ENCODE peak calls at places on chromosomes 2 and 18, in nine cellular contexts. Y is Peyer's patch; T is left ventricle myocardium inferior; A is right atrium auricular region; Z is GM23338; W is HCT116; R is CD8-positive, alpha-beta memory T cell; C is IMR-90; H is cardiac muscle cell. P is an unnamed sample. For H3K4me1, the result is how much of the 10 kb centered on the place peaks cover.

GRCh38 chr2:180196419-180196977 is 189.4 kb upstream of the CWC22 start:
- DNase-seq in Y (no peak), T (no peak), A (no peak), Z (peak), W (no peak), R (no peak), C (no peak), H (no peak), P (no peak)

GRCh38 chr2:164622338-164623106 is 1.2 kb upstream of the GRB14 start:
- DNase-seq in Y (no peak), T (no peak), A (no peak), Z (peak), W (no peak), R (no peak), C (no peak), H (no peak), P (no peak)

GRCh38 chr18:37405772-37406171 is 159.8 kb downstream of the CELF4 start:
- DNase-seq in Y (no peak), T (no peak), A (no peak), Z (no peak), W (no peak), R (no peak), C (no peak), H (no peak), P (no peak)

GRCh38 chr2:85905187-85905666 is 16.4 kb upstream of the ST3GAL5 start:
- DNase-seq in Y (no peak), T (no peak), A (no peak), Z (no peak), W (no peak), R (no peak), C (peak), H (no peak), P (no peak)

GRCh38 chr2:132620115-132620514 is 49.9 kb downstream of the LYPD1 start:
- DNase-seq in Y (no peak), T (no peak), A (no peak), Z (no peak), W (no peak), R (no peak), C (peak), H (no peak), P (no peak)

GRCh38 chr2:72036173-72036545 is 111.5 kb downstream of the CYP26B1 start:
- DNase-seq in Y (no peak), T (no peak), A (peak), Z (no peak), W (no peak), R (no peak), C (no peak), H (no peak), P (no peak)

GRCh38 chr2:26612522-26613240 is 28.5 kb downstream of the CIB4 start:
- DNase-seq in Y (no peak), T (peak), A (peak), Z (no peak), W (no peak), R (no peak), C (no peak), H (no peak), P (no peak)

GRCh38 chr2:37364351-37364750 is 19.9 kb downstream of the QPCT start:
- DNase-seq in Y (no peak), T (no peak), A (no peak), Z (no peak), W (no peak), R (no peak), C (no peak), H (no peak), P (no peak)

GRCh38 chr2:101309211-101309700 is 755 bp upstream of the RNF149 start:
- DNase-seq in Y (no peak), T (no peak), A (no peak), Z (no peak), W (no peak), R (no peak), C (no peak), H (no peak), P (no peak)
- H3K4me3 ChIP-seq in Y (peak), T (peak), A (peak), Z (peak), W (peak), R (peak), C (peak), H (no peak), P (peak)

GRCh38 chr2:233758849-233759248 is 1.2 kb upstream of the UGT1A1 start:
- DNase-seq in Y (no peak), T (no peak), A (no peak), Z (no peak), W (no peak), R (no peak), C (peak), H (no peak), P (no peak)
- H3K4me1 ChIP-seq in Y (under half), T (under half), A (under half), Z (under half), W (under half), R (under half), C (under half), H (under half), P (under half)

DNA sequence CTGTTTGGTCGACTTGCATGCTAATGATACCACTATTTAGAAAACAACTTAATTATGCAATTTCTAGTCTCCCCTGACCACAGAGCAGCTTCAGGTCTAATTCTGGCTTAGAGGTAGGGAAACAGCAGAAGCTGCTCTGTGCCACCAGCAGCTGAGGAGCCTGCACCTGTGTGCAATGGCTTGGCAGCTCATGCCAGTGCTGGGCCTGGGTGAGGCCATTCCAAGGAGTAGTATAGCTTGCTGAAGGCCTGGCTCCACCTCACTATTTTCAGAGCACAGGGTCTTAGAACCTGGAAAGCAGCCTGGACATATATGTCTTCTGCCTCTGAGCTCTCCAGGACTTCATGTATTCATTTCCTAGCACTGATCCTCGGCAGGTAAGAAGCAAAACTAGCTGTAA is 62.8 kb downstream of the SPRED2 start:
- DNase-seq in Y (no peak), T (no peak), A (no peak), Z (no peak), W (no peak), R (no peak), C (no peak), H (no peak), P (no peak)
- H3K4me3 ChIP-seq in Y (no peak), T (no peak), A (no peak), Z (no peak), W (no peak), R (no peak), C (no peak), H (no peak), P (no peak)

DNA sequence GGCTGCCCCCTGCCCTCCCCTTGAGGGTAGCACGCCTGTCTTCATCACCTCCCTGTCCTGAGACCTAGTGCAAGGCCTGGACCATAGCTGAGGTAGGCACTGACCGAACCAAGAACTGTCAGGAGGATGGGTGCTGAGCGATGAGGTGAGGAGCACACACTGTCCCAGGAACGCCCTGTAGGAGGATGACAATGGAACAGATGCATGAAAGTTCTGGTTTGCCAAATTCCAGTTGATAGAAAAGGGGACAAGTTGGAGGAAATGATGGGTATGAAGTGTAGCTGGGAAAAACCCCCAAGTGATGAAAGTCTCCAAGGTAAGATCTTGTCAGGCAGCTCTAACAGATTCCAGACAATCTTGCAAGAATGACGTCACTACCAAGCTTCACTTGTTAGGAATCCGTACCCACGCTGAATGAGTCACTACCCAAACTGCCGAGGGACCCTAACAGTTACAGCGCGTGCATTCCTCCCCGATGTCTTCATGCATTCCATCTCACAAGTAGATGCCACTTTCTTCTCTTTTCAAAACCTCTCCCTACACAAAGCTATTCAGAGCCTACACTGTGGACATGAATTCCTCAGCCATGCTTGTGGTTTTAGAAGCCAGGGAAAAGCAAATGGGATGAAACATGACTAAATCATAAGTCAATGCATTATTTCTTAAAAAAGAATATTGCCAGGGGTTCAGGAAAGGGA is 27.6 kb downstream of the MRPL33 start:
- DNase-seq in Y (no peak), T (peak), A (peak), Z (peak), W (peak), R (no peak), C (peak), H (peak), P (peak)
- H3K4me1 ChIP-seq in Y (under half), T (half or more), A (under half), Z (under half), W (under half), R (under half), C (under half), H (under half), P (under half)

GRCh38 chr2:60675309-60675708 is 80.8 kb upstream of the PAPOLG start:
- DNase-seq in Y (no peak), T (no peak), A (no peak), Z (peak), W (no peak), R (no peak), C (no peak), H (no peak), P (no peak)

GRCh38 chr2:60678551-60678950 is 77.5 kb upstream of the PAPOLG start:
- DNase-seq in Y (no peak), T (no peak), A (no peak), Z (no peak), W (no peak), R (no peak), C (no peak), H (no peak), P (no peak)

GRCh38 chr2:60677376-60677775 is 78.7 kb upstream of the PAPOLG start:
- DNase-seq in Y (no peak), T (no peak), A (no peak), Z (no peak), W (no peak), R (no peak), C (no peak), H (no peak), P (no peak)

GRCh38 chr2:60679059-60679780 is 76.8 kb upstream of the PAPOLG start:
- DNase-seq in Y (no peak), T (no peak), A (no peak), Z (no peak), W (no peak), R (no peak), C (no peak), H (no peak), P (no peak)

DNA sequence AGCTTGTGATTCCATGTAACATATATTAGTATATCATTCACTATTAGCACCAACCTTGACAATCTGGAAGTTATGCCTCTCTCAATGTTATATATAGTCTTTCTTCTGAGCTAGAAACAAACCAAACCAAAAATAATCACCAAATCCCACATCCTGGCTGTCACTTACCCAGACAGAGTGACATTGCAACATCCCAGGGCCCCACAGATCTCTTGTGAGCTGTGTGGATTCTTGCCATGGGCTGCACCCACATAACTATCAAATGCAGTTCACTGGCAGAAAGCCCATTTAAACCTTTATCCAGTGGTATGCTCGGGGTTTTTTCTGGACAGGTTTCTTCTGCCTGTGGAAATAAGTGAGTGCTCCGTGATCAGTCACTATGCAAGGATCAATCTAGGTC is 79.1 kb upstream of the PAPOLG start:
- DNase-seq in Y (no peak), T (no peak), A (no peak), Z (no peak), W (no peak), R (no peak), C (no peak), H (no peak), P (no peak)
- H3K4me3 ChIP-seq in Y (no peak), T (no peak), A (no peak), Z (no peak), W (no peak), R (no peak), C (no peak), H (no peak), P (no peak)

GRCh38 chr2:46781468-46782189 is 134.0 kb downstream of the MCFD2 start:
- DNase-seq in Y (no peak), T (no peak), A (no peak), Z (no peak), W (no peak), R (no peak), C (no peak), H (no peak), P (no peak)

GRCh38 chr2:46780411-46780800 is 135.2 kb downstream of the MCFD2 start:
- DNase-seq in Y (no peak), T (peak), A (no peak), Z (no peak), W (no peak), R (no peak), C (no peak), H (no peak), P (no peak)

GRCh38 chr2:46778516-46778915 is 137.1 kb downstream of the MCFD2 start:
- DNase-seq in Y (no peak), T (no peak), A (no peak), Z (no peak), W (no peak), R (no peak), C (no peak), H (peak), P (no peak)

GRCh38 chr2:46780801-46781445 is 134.7 kb downstream of the MCFD2 start:
- DNase-seq in Y (no peak), T (peak), A (no peak), Z (peak), W (no peak), R (no peak), C (peak), H (peak), P (peak)

GRCh38 chr2:46779447-46779941 is 136.1 kb downstream of the MCFD2 start:
- DNase-seq in Y (no peak), T (no peak), A (no peak), Z (no peak), W (no peak), R (no peak), C (peak), H (no peak), P (no peak)
- H3K4me1 ChIP-seq in Y (under half), T (under half), A (under half), Z (under half), W (under half), R (under half), C (under half), H (under half), P (under half)

GRCh38 chr2:196967126-196967525 is 40.6 kb upstream of the PGAP1 start:
- DNase-seq in Y (no peak), T (no peak), A (no peak), Z (peak), W (no peak), R (no peak), C (peak), H (no peak), P (no peak)
- H3K4me3 ChIP-seq in Y (peak), T (peak), A (peak), Z (peak), W (no peak), R (no peak), C (peak), H (no peak), P (no peak)

DNA sequence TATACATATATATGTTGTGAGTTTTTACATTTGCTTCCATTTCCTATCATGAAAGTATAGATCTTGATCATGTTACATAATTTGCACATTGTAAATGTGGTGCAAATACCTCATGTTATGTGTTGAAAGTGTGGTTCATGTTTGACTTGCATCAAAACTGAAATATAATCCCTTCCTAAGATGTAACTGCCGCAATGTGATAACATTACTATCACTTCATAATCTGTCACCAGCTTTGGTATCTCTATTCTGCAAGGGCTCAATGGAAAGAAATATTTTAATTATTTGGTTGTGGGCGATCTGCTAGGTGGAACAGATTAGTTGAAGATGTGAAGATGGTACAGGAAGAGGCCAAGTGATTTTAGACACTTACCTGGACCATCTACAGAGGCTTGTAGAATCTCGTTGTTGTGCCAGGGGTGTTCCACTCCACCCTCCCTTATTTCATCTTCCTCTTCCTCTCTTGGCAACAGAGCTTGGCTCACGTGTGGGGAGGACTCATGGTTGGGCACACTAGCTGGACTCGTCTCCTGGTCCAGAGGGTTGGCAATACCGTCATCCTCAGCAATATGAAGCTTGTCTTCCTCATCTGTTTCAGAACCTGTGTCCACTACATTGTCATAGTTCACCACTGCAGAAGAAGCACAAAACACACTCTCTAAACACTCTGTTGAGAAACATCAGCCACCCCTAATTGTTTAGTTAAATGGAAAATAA is 90.4 kb downstream of the ZEB2 start:
- DNase-seq in Y (no peak), T (no peak), A (no peak), Z (no peak), W (no peak), R (no peak), C (no peak), H (no peak), P (no peak)
- H3K4me1 ChIP-seq in Y (under half), T (half or more), A (under half), Z (under half), W (under half), R (under half), C (under half), H (under half), P (under half)